ENCODE peak calls at places on chromosomes 12 and 14, in ten cellular contexts. One of them, this sample, is unnamed.

GRCh38 chr12:50215033-50215432 is 47.9 kb upstream of the CERS5 start:
- DNase-seq in mucosa of descending colon: no peak
- DNase-seq in Panc1: no peak
- DNase-seq in astrocyte: peak
- DNase-seq in keratinocyte: no peak
- DNase-seq in IMR-90: peak
- DNase-seq in HCT116: no peak
- DNase-seq in fibroblast of mammary gland: peak
- DNase-seq in tibial nerve: no peak
- DNase-seq in GM12878: no peak
- DNase-seq in this sample: peak

GRCh38 chr14:93085916-93086315 is 29.8 kb downstream of the ITPK1 start:
- DNase-seq in fibroblast of mammary gland: no peak
- DNase-seq in mucosa of descending colon: no peak
- DNase-seq in keratinocyte: peak
- DNase-seq in Panc1: no peak
- DNase-seq in tibial nerve: no peak
- DNase-seq in IMR-90: no peak
- DNase-seq in HCT116: no peak
- DNase-seq in astrocyte: peak
- DNase-seq in GM12878: no peak
- DNase-seq in this sample: peak

GRCh38 chr12:93226356-93226755 is 151.4 kb upstream of the NUDT4 start:
- DNase-seq in keratinocyte: no peak
- DNase-seq in mucosa of descending colon: no peak
- DNase-seq in fibroblast of mammary gland: peak
- DNase-seq in IMR-90: peak
- DNase-seq in HCT116: no peak
- DNase-seq in Panc1: no peak
- DNase-seq in GM12878: no peak
- DNase-seq in astrocyte: no peak
- DNase-seq in tibial nerve: no peak
- DNase-seq in this sample: peak

GRCh38 chr14:75383721-75384120 is 44.1 kb upstream of the JDP2 start:
- DNase-seq in Panc1: no peak
- DNase-seq in tibial nerve: no peak
- DNase-seq in GM12878: no peak
- DNase-seq in astrocyte: no peak
- DNase-seq in HCT116: no peak
- DNase-seq in IMR-90: no peak
- DNase-seq in fibroblast of mammary gland: no peak
- DNase-seq in keratinocyte: no peak
- DNase-seq in mucosa of descending colon: no peak
- DNase-seq in this sample: no peak

GRCh38 chr14:99589651-99590530 is 14.1 kb downstream of the CCDC85C start:
- DNase-seq in tibial nerve: no peak
- DNase-seq in Panc1: no peak
- DNase-seq in fibroblast of mammary gland: no peak
- DNase-seq in keratinocyte: no peak
- DNase-seq in astrocyte: no peak
- DNase-seq in HCT116: no peak
- DNase-seq in mucosa of descending colon: no peak
- DNase-seq in IMR-90: no peak
- DNase-seq in GM12878: no peak
- DNase-seq in this sample: no peak

GRCh38 chr12:39807043-39807442 is 187.4 kb upstream of the ABCD2 start:
- DNase-seq in mucosa of descending colon: no peak
- DNase-seq in keratinocyte: no peak
- DNase-seq in IMR-90: no peak
- DNase-seq in Panc1: no peak
- DNase-seq in astrocyte: no peak
- DNase-seq in GM12878: no peak
- DNase-seq in HCT116: peak
- DNase-seq in fibroblast of mammary gland: peak
- DNase-seq in tibial nerve: no peak
- DNase-seq in this sample: peak

GRCh38 chr14:90658541-90658967 is 157.7 kb downstream of the TTC7B start:
- DNase-seq in fibroblast of mammary gland: no peak
- DNase-seq in GM12878: no peak
- DNase-seq in HCT116: no peak
- DNase-seq in IMR-90: peak
- DNase-seq in Panc1: no peak
- DNase-seq in astrocyte: peak
- DNase-seq in keratinocyte: no peak
- DNase-seq in mucosa of descending colon: no peak
- DNase-seq in tibial nerve: no peak
- DNase-seq in this sample: peak

GRCh38 chr14:26008290-26008689 is 589.5 kb downstream of the NOVA1 start:
- DNase-seq in fibroblast of mammary gland: peak
- DNase-seq in Panc1: no peak
- DNase-seq in HCT116: no peak
- DNase-seq in astrocyte: no peak
- DNase-seq in mucosa of descending colon: no peak
- DNase-seq in keratinocyte: no peak
- DNase-seq in IMR-90: no peak
- DNase-seq in GM12878: no peak
- DNase-seq in tibial nerve: no peak
- DNase-seq in this sample: peak

GRCh38 chr12:57515468-57515933 is 4.8 kb downstream of the DDIT3 start:
- DNase-seq in tibial nerve: no peak
- DNase-seq in mucosa of descending colon: no peak
- DNase-seq in IMR-90: no peak
- DNase-seq in fibroblast of mammary gland: no peak
- DNase-seq in Panc1: no peak
- DNase-seq in astrocyte: no peak
- DNase-seq in keratinocyte: no peak
- DNase-seq in HCT116: no peak
- DNase-seq in GM12878: no peak
- DNase-seq in this sample: no peak

GRCh38 chr12:57518176-57518919 is 2.0 kb downstream of the DDIT3 start:
- DNase-seq in tibial nerve: no peak
- DNase-seq in astrocyte: no peak
- DNase-seq in keratinocyte: no peak
- DNase-seq in fibroblast of mammary gland: peak
- DNase-seq in IMR-90: no peak
- DNase-seq in HCT116: no peak
- DNase-seq in GM12878: no peak
- DNase-seq in mucosa of descending colon: no peak
- DNase-seq in Panc1: no peak
- DNase-seq in this sample: no peak

GRCh38 chr12:57515934-57516541 is 4.3 kb downstream of the DDIT3 start:
- DNase-seq in keratinocyte: no peak
- DNase-seq in Panc1: no peak
- DNase-seq in GM12878: no peak
- DNase-seq in fibroblast of mammary gland: no peak
- DNase-seq in tibial nerve: no peak
- DNase-seq in IMR-90: peak
- DNase-seq in mucosa of descending colon: no peak
- DNase-seq in astrocyte: no peak
- DNase-seq in HCT116: no peak
- DNase-seq in this sample: no peak

GRCh38 chr12:57516617-57517153 is 3.6 kb downstream of the DDIT3 start:
- DNase-seq in mucosa of descending colon: no peak
- DNase-seq in fibroblast of mammary gland: no peak
- DNase-seq in astrocyte: no peak
- DNase-seq in Panc1: no peak
- DNase-seq in tibial nerve: no peak
- DNase-seq in IMR-90: no peak
- DNase-seq in keratinocyte: no peak
- DNase-seq in GM12878: no peak
- DNase-seq in HCT116: no peak
- DNase-seq in this sample: no peak

DNA sequence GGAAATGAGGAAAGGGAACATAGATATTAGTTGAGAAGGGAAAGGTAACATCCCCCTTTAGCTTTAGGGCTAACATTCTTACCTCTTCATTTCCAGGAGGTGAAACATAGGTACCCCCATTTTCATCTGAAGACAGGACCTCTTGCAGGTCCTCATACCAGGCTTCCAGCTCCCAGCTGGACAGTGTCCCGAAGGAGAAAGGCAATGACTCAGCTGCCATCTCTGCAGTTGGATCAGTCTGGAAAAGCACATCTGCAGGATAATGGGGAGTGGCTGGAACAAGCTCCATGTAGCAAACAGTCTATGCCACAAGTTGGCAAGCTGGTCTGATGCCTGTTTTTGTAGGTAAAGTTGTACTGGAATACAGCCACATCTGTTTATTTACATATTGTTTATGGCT is 3.1 kb downstream of the DDIT3 start:
- DNase-seq in fibroblast of mammary gland: peak
- DNase-seq in GM12878: no peak
- DNase-seq in IMR-90: peak
- DNase-seq in tibial nerve: no peak
- DNase-seq in astrocyte: peak
- DNase-seq in HCT116: no peak
- DNase-seq in Panc1: peak
- DNase-seq in keratinocyte: no peak
- DNase-seq in mucosa of descending colon: no peak
- DNase-seq in this sample: peak
- H3K4me3 ChIP-seq in fibroblast of mammary gland: no peak
- H3K4me3 ChIP-seq in GM12878: no peak
- H3K4me3 ChIP-seq in IMR-90: no peak
- H3K4me3 ChIP-seq in tibial nerve: no peak
- H3K4me3 ChIP-seq in astrocyte: no peak
- H3K4me3 ChIP-seq in HCT116: no peak
- H3K4me3 ChIP-seq in Panc1: peak
- H3K4me3 ChIP-seq in keratinocyte: no peak
- H3K4me3 ChIP-seq in mucosa of descending colon: no peak
- H3K4me3 ChIP-seq in this sample: no peak

DNA sequence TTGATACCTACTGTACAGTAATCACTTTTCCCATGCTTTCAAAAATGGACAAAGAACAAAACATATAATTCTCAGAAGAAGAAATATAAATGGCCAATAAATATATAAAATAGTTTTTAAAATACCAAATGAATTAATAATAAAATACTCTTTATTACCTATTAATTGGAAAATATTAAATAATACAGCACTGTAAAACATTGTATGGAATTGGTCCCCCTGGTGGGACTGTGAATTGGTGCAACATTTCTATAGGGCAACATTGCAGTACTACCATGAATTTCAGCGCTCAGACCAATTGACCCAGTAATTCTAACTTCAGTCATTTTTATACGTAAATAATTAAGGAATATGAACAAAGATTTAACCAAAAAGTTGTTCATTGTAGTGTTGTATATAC is 162.6 kb downstream of the PELI2 start:
- DNase-seq in IMR-90: no peak
- DNase-seq in fibroblast of mammary gland: no peak
- DNase-seq in astrocyte: no peak
- DNase-seq in mucosa of descending colon: no peak
- DNase-seq in GM12878: no peak
- DNase-seq in tibial nerve: no peak
- DNase-seq in HCT116: no peak
- DNase-seq in Panc1: no peak
- DNase-seq in keratinocyte: no peak
- DNase-seq in this sample: no peak
- TF ChIP-seq CTCF in IMR-90: no peak
- TF ChIP-seq CTCF in fibroblast of mammary gland: peak
- TF ChIP-seq CTCF in astrocyte: peak
- TF ChIP-seq CTCF in mucosa of descending colon: no peak
- TF ChIP-seq CTCF in GM12878: no peak
- TF ChIP-seq CTCF in tibial nerve: no peak
- TF ChIP-seq CTCF in HCT116: no peak
- TF ChIP-seq CTCF in Panc1: no peak
- TF ChIP-seq CTCF in keratinocyte: no peak
- TF ChIP-seq CTCF in this sample: no peak

GRCh38 chr12:96048392-96048969 is 13.1 kb upstream of the LTA4H start:
- DNase-seq in IMR-90: no peak
- DNase-seq in astrocyte: no peak
- DNase-seq in keratinocyte: no peak
- DNase-seq in fibroblast of mammary gland: no peak
- DNase-seq in mucosa of descending colon: no peak
- DNase-seq in Panc1: no peak
- DNase-seq in tibial nerve: no peak
- DNase-seq in GM12878: no peak
- DNase-seq in HCT116: no peak
- DNase-seq in this sample: peak

GRCh38 chr12:96047151-96047620 is 11.8 kb upstream of the LTA4H start:
- DNase-seq in fibroblast of mammary gland: no peak
- DNase-seq in tibial nerve: no peak
- DNase-seq in GM12878: no peak
- DNase-seq in IMR-90: no peak
- DNase-seq in astrocyte: no peak
- DNase-seq in mucosa of descending colon: no peak
- DNase-seq in Panc1: no peak
- DNase-seq in HCT116: no peak
- DNase-seq in keratinocyte: no peak
- DNase-seq in this sample: peak

GRCh38 chr12:96045566-96045965 is 10.2 kb upstream of the LTA4H start:
- DNase-seq in mucosa of descending colon: no peak
- DNase-seq in IMR-90: no peak
- DNase-seq in GM12878: no peak
- DNase-seq in Panc1: no peak
- DNase-seq in keratinocyte: no peak
- DNase-seq in HCT116: no peak
- DNase-seq in astrocyte: no peak
- DNase-seq in fibroblast of mammary gland: no peak
- DNase-seq in tibial nerve: no peak
- DNase-seq in this sample: no peak

GRCh38 chr12:96047621-96048211 is 12.3 kb upstream of the LTA4H start:
- DNase-seq in fibroblast of mammary gland: peak
- DNase-seq in HCT116: peak
- DNase-seq in tibial nerve: peak
- DNase-seq in keratinocyte: peak
- DNase-seq in astrocyte: peak
- DNase-seq in Panc1: no peak
- DNase-seq in IMR-90: peak
- DNase-seq in mucosa of descending colon: no peak
- DNase-seq in GM12878: peak
- DNase-seq in this sample: peak

DNA sequence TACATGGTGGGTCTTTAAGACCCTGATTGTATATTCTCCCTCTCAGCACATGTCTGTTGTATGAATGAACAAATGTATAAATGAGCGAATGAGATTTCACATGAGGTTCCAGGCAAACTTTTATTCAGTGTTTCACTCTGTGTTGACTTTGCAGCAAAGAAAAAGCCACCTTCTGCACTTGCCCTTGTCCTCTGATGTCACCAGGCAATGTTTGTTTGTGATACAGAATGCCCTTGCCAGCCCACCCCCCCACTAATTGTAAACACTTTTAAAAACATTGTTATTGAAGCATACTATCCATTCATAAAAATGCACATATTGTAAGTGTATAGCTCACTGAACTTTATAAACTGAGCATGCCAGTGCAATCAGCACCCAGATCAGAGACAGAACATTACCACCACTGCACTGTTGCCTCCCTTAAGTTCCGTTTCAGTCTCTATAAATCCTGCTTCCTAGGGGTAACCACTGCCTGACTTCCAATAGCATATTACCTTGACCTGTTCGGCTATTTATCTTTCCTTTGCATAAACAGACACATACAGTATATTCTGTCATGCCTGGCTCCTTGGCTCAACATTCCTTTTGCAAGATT is 11.3 kb upstream of the LTA4H start:
- DNase-seq in IMR-90: no peak
- DNase-seq in HCT116: no peak
- DNase-seq in Panc1: no peak
- DNase-seq in GM12878: no peak
- DNase-seq in mucosa of descending colon: no peak
- DNase-seq in tibial nerve: no peak
- DNase-seq in astrocyte: no peak
- DNase-seq in fibroblast of mammary gland: no peak
- DNase-seq in keratinocyte: no peak
- DNase-seq in this sample: no peak
- H3K4me3 ChIP-seq in IMR-90: no peak
- H3K4me3 ChIP-seq in HCT116: no peak
- H3K4me3 ChIP-seq in Panc1: no peak
- H3K4me3 ChIP-seq in GM12878: peak
- H3K4me3 ChIP-seq in mucosa of descending colon: no peak
- H3K4me3 ChIP-seq in tibial nerve: no peak
- H3K4me3 ChIP-seq in astrocyte: no peak
- H3K4me3 ChIP-seq in fibroblast of mammary gland: no peak
- H3K4me3 ChIP-seq in keratinocyte: no peak
- H3K4me3 ChIP-seq in this sample: no peak

GRCh38 chr14:102796661-102797190 is 19.5 kb downstream of the TRAF3 start:
- DNase-seq in IMR-90: no peak
- DNase-seq in keratinocyte: no peak
- DNase-seq in astrocyte: no peak
- DNase-seq in mucosa of descending colon: no peak
- DNase-seq in GM12878: no peak
- DNase-seq in Panc1: no peak
- DNase-seq in fibroblast of mammary gland: no peak
- DNase-seq in HCT116: no peak
- DNase-seq in tibial nerve: no peak
- DNase-seq in this sample: no peak

GRCh38 chr14:102793531-102794328 is 16.5 kb downstream of the TRAF3 start:
- DNase-seq in GM12878: no peak
- DNase-seq in HCT116: no peak
- DNase-seq in mucosa of descending colon: no peak
- DNase-seq in tibial nerve: no peak
- DNase-seq in keratinocyte: no peak
- DNase-seq in astrocyte: no peak
- DNase-seq in fibroblast of mammary gland: no peak
- DNase-seq in IMR-90: no peak
- DNase-seq in Panc1: no peak
- DNase-seq in this sample: no peak

GRCh38 chr14:102798926-102799325 is 21.7 kb downstream of the TRAF3 start:
- DNase-seq in Panc1: no peak
- DNase-seq in fibroblast of mammary gland: no peak
- DNase-seq in astrocyte: no peak
- DNase-seq in tibial nerve: no peak
- DNase-seq in GM12878: peak
- DNase-seq in IMR-90: no peak
- DNase-seq in mucosa of descending colon: no peak
- DNase-seq in keratinocyte: no peak
- DNase-seq in HCT116: no peak
- DNase-seq in this sample: no peak

GRCh38 chr14:102799684-102800562 is 22.7 kb downstream of the TRAF3 start:
- DNase-seq in HCT116: no peak
- DNase-seq in astrocyte: peak
- DNase-seq in fibroblast of mammary gland: peak
- DNase-seq in GM12878: no peak
- DNase-seq in mucosa of descending colon: no peak
- DNase-seq in keratinocyte: no peak
- DNase-seq in IMR-90: peak
- DNase-seq in Panc1: no peak
- DNase-seq in tibial nerve: no peak
- DNase-seq in this sample: no peak

GRCh38 chr14:102795060-102795925 is 18.0 kb downstream of the TRAF3 start:
- DNase-seq in astrocyte: peak
- DNase-seq in fibroblast of mammary gland: peak
- DNase-seq in IMR-90: peak
- DNase-seq in tibial nerve: peak
- DNase-seq in Panc1: no peak
- DNase-seq in HCT116: no peak
- DNase-seq in keratinocyte: peak
- DNase-seq in mucosa of descending colon: peak
- DNase-seq in GM12878: no peak
- DNase-seq in this sample: peak
- TF ChIP-seq CTCF in astrocyte: peak
- TF ChIP-seq CTCF in fibroblast of mammary gland: peak
- TF ChIP-seq CTCF in IMR-90: peak
- TF ChIP-seq CTCF in tibial nerve: no peak
- TF ChIP-seq CTCF in Panc1: no peak
- TF ChIP-seq CTCF in HCT116: peak
- TF ChIP-seq CTCF in keratinocyte: peak
- TF ChIP-seq CTCF in mucosa of descending colon: no peak
- TF ChIP-seq CTCF in GM12878: no peak
- TF ChIP-seq CTCF in this sample: peak